ENCODE peak calls at places on chromosomes 13 and 19, in four cellular contexts. O is GM12878, H is K562, M is HepG2. E is an unnamed sample.

GRCh38 chr19:34471906-34472305 is 9.7 kb upstream of the WTIP start:
- DNase-seq in H (no peak), O (no peak), M (no peak), E (no peak)

GRCh38 chr13:41179593-41180250 is 14.6 kb downstream of the KBTBD7 start:
- DNase-seq in O (no peak), M (no peak), H (no peak), E (no peak)

GRCh38 chr13:23915308-23915707 is 18.0 kb upstream of the C1QTNF9B start:
- DNase-seq in H (no peak), M (peak; percentile 8), O (no peak), E (no peak)

GRCh38 chr13:73835138-73835721 is 299.0 kb downstream of the KLF12 start:
- DNase-seq in M (peak; percentile 39), H (peak; percentile 22), O (peak; percentile 30), E (no peak)

GRCh38 chr19:1483067-1483978 is 4.3 kb upstream of the C19orf25 start:
- DNase-seq in M (no peak), O (no peak), H (no peak), E (no peak)

GRCh38 chr19:18109731-18110671 is 12.4 kb downstream of the MAST3 start:
- DNase-seq in O (no peak), H (peak; percentile 81), M (peak; percentile 29), E (peak; percentile 60)

GRCh38 chr19:55305491-55305890 is 19.6 kb downstream of the TMEM150B start:
- DNase-seq in H (peak; percentile 85), M (no peak), O (no peak), E (peak; percentile 75)

GRCh38 chr13:99228737-99229691 is 28.4 kb downstream of the UBAC2 start:
- DNase-seq in M (peak; percentile 23), O (peak; percentile 91), H (no peak), E (no peak)

GRCh38 chr19:40129425-40129824 is 38.7 kb upstream of the ZNF780A start:
- DNase-seq in M (no peak), H (no peak), O (no peak), E (no peak)

GRCh38 chr13:20825476-20825875 is 51.7 kb upstream of the EEF1AKMT1 start:
- DNase-seq in M (no peak), O (no peak), H (no peak), E (no peak)

GRCh38 chr19:37813340-37813739 is 34.0 kb upstream of the ZNF573 start:
- DNase-seq in M (no peak), H (no peak), O (no peak), E (no peak)

GRCh38 chr13:34647379-34647778 is 294.7 kb upstream of the NBEA start:
- DNase-seq in H (no peak), O (no peak), M (no peak), E (no peak)

GRCh38 chr13:28138012-28138755 is at the start of gene PAN3:
- DNase-seq in O (peak; percentile 56), M (peak; percentile 80), H (peak; percentile 78), E (peak; percentile 92)

GRCh38 chr19:1847348-1847683 is 967 bp downstream of the REXO1 start:
- DNase-seq in M (no peak), H (no peak), O (no peak), E (no peak)

GRCh38 chr19:45901912-45902650 is at the start of gene MYPOP:
- DNase-seq in M (no peak), O (no peak), H (no peak), E (no peak)

GRCh38 chr13:97430296-97430695 is 3.7 kb upstream of the RAP2A start:
- DNase-seq in M (no peak), H (no peak), O (no peak), E (no peak)

GRCh38 chr19:6238643-6239281 is 41.0 kb downstream of the MLLT1 start:
- DNase-seq in O (no peak), M (no peak), H (no peak), E (no peak)

GRCh38 chr13:108915634-108916497 is 286.5 kb downstream of the MYO16 start:
- DNase-seq in H (peak; percentile 56), M (peak; percentile 91), O (peak; percentile 52), E (peak; percentile 47)

GRCh38 chr19:7636691-7637373 is at the start of gene STXBP2:
- DNase-seq in O (peak; percentile 35), H (peak; percentile 98), M (peak; percentile 61), E (peak; percentile 90)

GRCh38 chr19:46408611-46409039 is 4.7 kb downstream of the CCDC8 start:
- DNase-seq in M (peak; percentile 25), H (no peak), O (no peak), E (no peak)

GRCh38 chr13:45206340-45206739 is 5.5 kb upstream of the KCTD4 start:
- DNase-seq in H (no peak), O (peak; percentile 21), M (no peak), E (no peak)
- TF ChIP-seq ETV6 in H (no peak), O (no peak), M (no peak), E (no peak)

GRCh38 chr19:29245221-29245620 is 32.3 kb upstream of the UQCRFS1 start:
- DNase-seq in O (no peak), M (no peak), H (no peak), E (no peak)
- TF ChIP-seq TCF7 in O (no peak), M (no peak), H (no peak), E (no peak)

DNA sequence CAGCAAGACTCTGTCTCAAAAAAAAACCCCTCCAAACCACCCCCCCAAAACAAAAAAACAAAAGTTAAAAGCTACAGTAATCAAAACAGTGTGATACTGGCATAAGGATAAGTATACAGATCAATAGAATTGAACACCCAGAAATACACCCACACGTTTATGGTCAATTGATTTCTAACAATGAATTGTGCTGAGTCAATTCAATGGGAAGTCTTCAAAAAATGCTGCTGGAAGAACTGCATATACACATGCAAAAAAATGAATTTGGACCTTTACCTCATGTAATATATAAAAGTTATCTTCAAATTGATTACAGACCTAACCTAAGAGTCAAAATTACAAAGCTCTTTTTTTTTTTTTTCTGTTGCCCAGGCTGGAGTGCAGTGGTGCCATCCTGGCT is 19.8 kb upstream of the NAPA start:
- DNase-seq in O (no peak), M (no peak), H (no peak), E (no peak)
- TF ChIP-seq ETV6 in O (no peak), M (no peak), H (no peak), E (no peak)

GRCh38 chr13:29508130-29508873 is 87.2 kb downstream of the SLC7A1 start:
- DNase-seq in H (peak; percentile 79), M (peak; percentile 60), O (no peak), E (peak; percentile 90)

GRCh38 chr13:29505950-29506349 is 89.5 kb downstream of the SLC7A1 start:
- DNase-seq in H (no peak), O (no peak), M (no peak), E (no peak)

GRCh38 chr13:29508874-29509249 is 86.6 kb downstream of the SLC7A1 start:
- DNase-seq in O (no peak), M (no peak), H (no peak), E (no peak)

GRCh38 chr13:29505511-29505910 is 90.0 kb downstream of the SLC7A1 start:
- DNase-seq in M (no peak), O (no peak), H (no peak), E (no peak)

DNA sequence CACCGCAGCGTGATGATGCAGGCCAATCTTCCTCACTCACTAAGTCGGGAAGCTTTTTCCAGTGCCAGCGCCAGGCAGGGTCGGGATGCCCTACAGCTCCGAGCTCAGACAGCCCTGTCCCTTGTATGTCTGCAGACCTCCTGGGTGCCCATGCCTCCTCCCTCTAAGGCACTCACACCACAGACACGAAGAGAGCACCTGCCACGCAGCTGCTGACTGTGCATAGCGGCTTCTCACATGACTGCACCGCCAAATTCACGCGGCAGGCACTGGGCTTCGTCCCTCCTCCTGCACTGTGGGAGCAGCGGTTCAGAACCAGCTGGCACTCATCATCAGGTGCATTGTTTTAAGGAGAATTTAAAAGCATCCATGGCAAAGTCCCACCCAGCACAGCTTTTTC is 88.1 kb downstream of the SLC7A1 start:
- DNase-seq in M (no peak), O (no peak), H (no peak), E (no peak)
- TF ChIP-seq TCF7 in M (no peak), O (no peak), H (no peak), E (no peak)

GRCh38 chr13:110268576-110269185 is 38.3 kb downstream of the COL4A1 start:
- DNase-seq in M (no peak), O (no peak), H (no peak), E (no peak)
- TF ChIP-seq ETV6 in M (no peak), O (no peak), H (no peak), E (no peak)

GRCh38 chr19:54040003-54040402 is 23.7 kb downstream of the VSTM1 start:
- DNase-seq in H (peak; percentile 1), O (no peak), M (no peak), E (no peak)

GRCh38 chr19:54042989-54043388 is 20.7 kb downstream of the VSTM1 start:
- DNase-seq in H (peak; percentile 0), M (no peak), O (no peak), E (no peak)

GRCh38 chr19:54041969-54042606 is 21.6 kb downstream of the VSTM1 start:
- DNase-seq in H (peak; percentile 1), O (no peak), M (no peak), E (no peak)

GRCh38 chr19:54047626-54048025 is 16.1 kb downstream of the VSTM1 start:
- DNase-seq in O (no peak), M (no peak), H (peak; percentile 0), E (no peak)

GRCh38 chr19:54045771-54046170 is 17.9 kb downstream of the VSTM1 start:
- DNase-seq in M (no peak), O (no peak), H (no peak), E (no peak)
- TF ChIP-seq TCF7 in M (no peak), O (no peak), H (no peak), E (no peak)